ENCODE peak calls at places on chromosomes 7 and 10, in six cellular contexts. R, F, N, D, U and W are unnamed samples.

GRCh38 chr10:116486774-116487448 is 58.8 kb upstream of the PNLIP start:
- DNase-seq in R (no peak), F (no peak), N (no peak), D (no peak), U (no peak), W (no peak)

GRCh38 chr10:775245-776075 is 86.0 kb upstream of the DIP2C start:
- DNase-seq in R (no peak), F (peak), N (no peak), D (peak), U (no peak), W (no peak)

GRCh38 chr10:73136627-73137026 is 26.4 kb downstream of the NUDT13 start:
- DNase-seq in R (no peak), F (no peak), N (no peak), D (no peak), U (no peak), W (no peak)

GRCh38 chr7:158525648-158526484 is 61.8 kb downstream of the PTPRN2 start:
- DNase-seq in R (no peak), F (no peak), N (no peak), D (peak), U (no peak), W (no peak)

GRCh38 chr10:69360485-69361302 is 56.0 kb downstream of the TACR2 start:
- DNase-seq in R (peak), F (peak), N (no peak), D (peak), U (peak), W (peak)

GRCh38 chr10:121696854-121697253 is 98.6 kb upstream of the FGFR2 start:
- DNase-seq in R (no peak), F (peak), N (peak), D (no peak), U (no peak), W (no peak)

GRCh38 chr7:32447218-32447617 is 43.0 kb downstream of the LSM5 start:
- DNase-seq in R (no peak), F (no peak), N (no peak), D (no peak), U (no peak), W (no peak)

GRCh38 chr10:124182088-124182541 is 88.7 kb upstream of the CHST15 start:
- DNase-seq in R (no peak), F (no peak), N (no peak), D (no peak), U (no peak), W (no peak)

GRCh38 chr7:85866540-85866939 is 679.7 kb upstream of the SEMA3D start:
- DNase-seq in R (no peak), F (no peak), N (no peak), D (peak), U (no peak), W (no peak)

GRCh38 chr10:24569828-24570657 is 153.6 kb downstream of the ARHGAP21 start:
- DNase-seq in R (no peak), F (no peak), N (no peak), D (no peak), U (no peak), W (no peak)

GRCh38 chr7:133510326-133511055 is 257.6 kb downstream of the EXOC4 start:
- DNase-seq in R (no peak), F (no peak), N (no peak), D (no peak), U (no peak), W (no peak)

GRCh38 chr7:54788664-54789063 is 29.7 kb upstream of the SEC61G start:
- DNase-seq in R (no peak), F (peak), N (peak), D (no peak), U (peak), W (peak)

GRCh38 chr7:94177441-94177840 is 173.3 kb upstream of the BET1 start:
- DNase-seq in R (no peak), F (no peak), N (no peak), D (no peak), U (no peak), W (no peak)

GRCh38 chr7:140342732-140343514 is 55.4 kb downstream of the SLC37A3 start:
- DNase-seq in R (peak), F (peak), N (peak), D (no peak), U (no peak), W (peak)

GRCh38 chr10:6525599-6526160 is 54.4 kb downstream of the PRKCQ start:
- DNase-seq in R (no peak), F (no peak), N (no peak), D (no peak), U (no peak), W (no peak)

GRCh38 chr7:50270531-50271018 is 33.9 kb upstream of the IKZF1 start:
- DNase-seq in R (no peak), F (no peak), N (no peak), D (no peak), U (no peak), W (no peak)

GRCh38 chr10:103452714-103453230 is 602 bp upstream of the CALHM2 start:
- DNase-seq in R (peak), F (no peak), N (no peak), D (peak), U (no peak), W (no peak)

GRCh38 chr7:11427686-11428273 is 404.2 kb downstream of the THSD7A start:
- DNase-seq in R (no peak), F (peak), N (peak), D (no peak), U (peak), W (peak)

GRCh38 chr10:29858352-29859267 is 200.8 kb downstream of the JCAD start:
- DNase-seq in R (peak), F (peak), N (peak), D (peak), U (peak), W (peak)

GRCh38 chr7:159022238-159022993 is 122.3 kb downstream of the VIPR2 start:
- DNase-seq in R (no peak), F (peak), N (no peak), D (peak), U (no peak), W (no peak)

GRCh38 chr7:5363729-5364128 is 59.9 kb downstream of the TNRC18 start:
- DNase-seq in R (no peak), F (no peak), N (no peak), D (no peak), U (no peak), W (no peak)

GRCh38 chr10:128526793-128527375 is 400.7 kb upstream of the MKI67 start:
- DNase-seq in R (no peak), F (no peak), N (no peak), D (no peak), U (no peak), W (peak)

GRCh38 chr7:5477723-5478531 is 54.3 kb upstream of the TNRC18 start:
- DNase-seq in R (no peak), F (no peak), N (peak), D (peak), U (no peak), W (peak)

GRCh38 chr7:138173548-138173947 is 97.3 kb downstream of the AKR1D1 start:
- DNase-seq in R (no peak), F (no peak), N (no peak), D (no peak), U (no peak), W (no peak)

GRCh38 chr10:123515661-123516060 is 150.5 kb upstream of the GPR26 start:
- DNase-seq in R (no peak), F (no peak), N (no peak), D (no peak), U (no peak), W (no peak)

GRCh38 chr10:118809821-118810220 is 55.1 kb upstream of the CACUL1 start:
- DNase-seq in R (no peak), F (no peak), N (no peak), D (no peak), U (no peak), W (no peak)

GRCh38 chr10:14146005-14146404 is 184.7 kb downstream of the FRMD4A start:
- DNase-seq in R (no peak), F (no peak), N (no peak), D (no peak), U (peak), W (no peak)

GRCh38 chr10:70418229-70418628 is 14.3 kb downstream of the EIF4EBP2 start:
- DNase-seq in R (no peak), F (no peak), N (no peak), D (no peak), U (peak), W (no peak)

GRCh38 chr7:103889451-103889850 is 100.0 kb downstream of the RELN start:
- DNase-seq in R (no peak), F (no peak), N (no peak), D (no peak), U (no peak), W (no peak)

GRCh38 chr10:69636626-69637550 is 6.8 kb downstream of the FAM241B start:
- DNase-seq in R (no peak), F (peak), N (peak), D (no peak), U (no peak), W (peak)

GRCh38 chr7:37109853-37110252 is 338.8 kb downstream of the ELMO1 start:
- DNase-seq in R (no peak), F (no peak), N (peak), D (no peak), U (no peak), W (no peak)